ENCODE peak calls at places on chromosome 2, in nine cellular contexts. B is activated B cell treated with CpG ODN at 0.5 μM for 24 hours; R is mammary epithelial cell; O is Caki2; T is adrenal gland; X is naive thymus-derived CD8-positive, alpha-beta T cell; G is substantia nigra; L is T-cell; M is NCI-H1694 treated with DMSO at 0.1 percent for 48 hours. J is an unnamed sample.

GRCh38 chr2:218485986-218486667 is 67.2 kb downstream of the VIL1 start:
- DNase-seq in B (no peak), R (peak; percentile 1), L (no peak), X (no peak), O (no peak), M (no peak), T (no peak), G (no peak), J (no peak)

GRCh38 chr2:207895236-207895860 is 125.6 kb upstream of the FZD5 start:
- DNase-seq in M (no peak), O (no peak), B (no peak), T (no peak), G (no peak), X (no peak), L (no peak), R (no peak), J (no peak)

GRCh38 chr2:157331696-157332095 is 6.1 kb upstream of the ERMN start:
- DNase-seq in R (no peak), X (no peak), O (no peak), G (no peak), T (no peak), M (no peak), B (no peak), L (peak; percentile 8), J (peak; percentile 3)

GRCh38 chr2:228767196-228767595 is 503.9 kb downstream of the PID1 start:
- DNase-seq in B (no peak), G (no peak), X (no peak), L (no peak), O (no peak), R (no peak), M (no peak), T (no peak), J (no peak)

GRCh38 chr2:209619782-209620181 is 151.8 kb upstream of the UNC80 start:
- DNase-seq in X (no peak), G (no peak), R (no peak), L (no peak), O (no peak), M (no peak), T (no peak), B (no peak), J (no peak)

GRCh38 chr2:95042472-95043271 is 17.2 kb downstream of the MAL start:
- DNase-seq in G (peak; percentile 60), X (no peak), B (no peak), R (no peak), T (no peak), L (no peak), M (no peak), O (no peak), J (no peak)

GRCh38 chr2:173962583-173963110 is 2.5 kb downstream of the SP3 start:
- DNase-seq in X (no peak), R (no peak), L (no peak), M (peak; percentile 39), G (no peak), T (no peak), O (no peak), B (no peak), J (no peak)

GRCh38 chr2:181876614-181877063 is 14.9 kb upstream of the ITPRID2 start:
- DNase-seq in R (peak; percentile 98), X (no peak), B (no peak), G (no peak), M (no peak), L (no peak), O (peak; percentile 83), T (no peak), J (no peak)

GRCh38 chr2:173881466-173881865 is 83.7 kb downstream of the SP3 start:
- DNase-seq in G (no peak), B (no peak), T (peak; percentile 65), O (peak; percentile 36), L (no peak), M (peak; percentile 99), X (no peak), R (no peak), J (no peak)

GRCh38 chr2:216536725-216537124 is 38.1 kb downstream of the RPL37A start:
- DNase-seq in O (no peak), R (no peak), T (peak; percentile 74), G (no peak), L (no peak), X (no peak), M (peak; percentile 36), B (no peak), J (no peak)